ENCODE peak calls at places on chromosome 11, in eight cellular contexts. N, Q, M, W, X, H, U and Y are unnamed samples.

GRCh38 chr11:69280994-69281393 is 13.0 kb upstream of the MYEOV start:
- DNase-seq in N (peak), Q (no peak), M (peak), W (peak), X (no peak), H (peak), U (no peak), Y (peak)

GRCh38 chr11:75214411-75214821 is 26.2 kb upstream of the TPBGL start:
- DNase-seq in N (peak), Q (peak), M (peak), W (peak), X (peak), H (peak), U (peak), Y (peak)

GRCh38 chr11:2885676-2886081 is at the start of gene CDKN1C:
- DNase-seq in N (peak), Q (no peak), M (peak), W (peak), X (peak), H (peak), U (peak), Y (peak)

GRCh38 chr11:70677232-70677916 is 279.0 kb downstream of the CTTN start:
- DNase-seq in N (no peak), Q (no peak), M (no peak), W (no peak), X (no peak), H (no peak), U (no peak), Y (no peak)

GRCh38 chr11:69525516-69526452 is 44.3 kb downstream of the LINC01488 start:
- DNase-seq in N (no peak), Q (no peak), M (no peak), W (no peak), X (no peak), H (no peak), U (no peak), Y (no peak)

GRCh38 chr11:134749040-134749586 is 337.1 kb upstream of the B3GAT1 start:
- DNase-seq in N (no peak), Q (no peak), M (no peak), W (no peak), X (no peak), H (no peak), U (peak), Y (no peak)

GRCh38 chr11:32374261-32374711 is 61.1 kb downstream of the WT1 start:
- DNase-seq in N (peak), Q (peak), M (peak), W (no peak), X (no peak), H (peak), U (no peak), Y (no peak)

GRCh38 chr11:86152006-86152862 is 83.3 kb upstream of the PICALM start:
- DNase-seq in N (peak), Q (no peak), M (peak), W (no peak), X (no peak), H (peak), U (no peak), Y (no peak)

GRCh38 chr11:6650980-6651379 is 4.6 kb downstream of the DCHS1 start:
- DNase-seq in N (peak), Q (no peak), M (no peak), W (no peak), X (no peak), H (peak), U (no peak), Y (no peak)

GRCh38 chr11:65014146-65014960 is at the start of gene ARL2:
- DNase-seq in N (no peak), Q (no peak), M (no peak), W (no peak), X (no peak), H (peak), U (peak), Y (no peak)

GRCh38 chr11:45180888-45181594 is 34.6 kb downstream of the PRDM11 start:
- DNase-seq in N (peak), Q (no peak), M (peak), W (peak), X (peak), H (peak), U (peak), Y (peak)

DNA sequence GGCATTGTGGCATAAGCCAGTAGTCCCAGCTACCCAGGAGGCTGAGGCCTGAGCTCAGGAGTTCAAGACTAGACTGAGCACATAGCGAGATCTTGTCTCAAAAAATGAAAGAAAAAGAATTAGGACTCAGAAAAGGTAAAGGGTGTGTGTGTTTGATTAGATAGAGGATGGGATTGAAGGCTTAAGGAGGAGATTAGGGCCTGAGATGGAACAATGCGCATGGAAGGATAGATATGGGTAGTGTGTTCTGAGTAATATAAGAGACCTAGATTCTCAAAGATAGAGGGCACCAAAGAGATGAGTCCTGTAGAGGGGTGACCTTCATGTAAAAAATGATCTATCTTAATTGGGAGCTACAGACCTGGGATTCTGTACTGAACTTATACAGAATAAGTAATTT is 17.3 kb upstream of the RAB30 start:
- DNase-seq in N (no peak), Q (no peak), M (no peak), W (no peak), X (no peak), H (no peak), U (no peak), Y (no peak)
- TF ChIP-seq CTCF in N (no peak), Q (no peak), M (peak), W (peak), X (no peak), H (peak), U (no peak), Y (no peak)

GRCh38 chr11:3927129-3927796 is 71.8 kb downstream of the STIM1 start:
- DNase-seq in N (no peak), Q (no peak), M (no peak), W (no peak), X (no peak), H (no peak), U (no peak), Y (no peak)
- TF ChIP-seq CTCF in N (no peak), Q (no peak), M (no peak), W (no peak), X (no peak), H (no peak), U (no peak), Y (no peak)

GRCh38 chr11:79087957-79088318 is 352.9 kb downstream of the TENM4 start:
- DNase-seq in N (no peak), Q (no peak), M (peak), W (no peak), X (no peak), H (no peak), U (no peak), Y (no peak)
- TF ChIP-seq CTCF in N (peak), Q (no peak), M (no peak), W (no peak), X (no peak), H (no peak), U (no peak), Y (no peak)

GRCh38 chr11:122791836-122792235 is 46.5 kb upstream of the CRTAM start:
- DNase-seq in N (peak), Q (no peak), M (peak), W (peak), X (no peak), H (peak), U (no peak), Y (peak)
- TF ChIP-seq CTCF in N (no peak), Q (no peak), M (no peak), W (no peak), X (no peak), H (no peak), U (no peak), Y (no peak)